ENCODE peak calls at places on chromosomes 5 and 9, in five cellular contexts. N is heart right ventricle; J is foreskin fibroblast; V is NCI-H1436; S is activated naive CD8-positive, alpha-beta T cell treated with anti-CD3 and anti-CD28 coated beads, Interleukin-2, amount 50 U/mL, for 16 hours. O is an unnamed sample.

GRCh38 chr5:102307232-102307631 is 11.1 kb upstream of the SLCO4C1 start:
- DNase-seq in N (no peak), S (no peak), J (no peak), V (no peak), O (no peak)

GRCh38 chr9:129834489-129835127 is 467 bp downstream of the C9orf78 start:
- DNase-seq in V (no peak), S (no peak), J (peak; percentile 15), N (no peak), O (no peak)

GRCh38 chr9:121682201-121682600 is 30.8 kb downstream of the DAB2IP start:
- DNase-seq in V (no peak), S (no peak), J (no peak), N (no peak), O (no peak)

GRCh38 chr5:57592236-57592635 is 109.6 kb upstream of the ACTBL2 start:
- DNase-seq in N (no peak), S (no peak), J (no peak), V (no peak), O (peak; percentile 4)

GRCh38 chr5:37834542-37835399 is 5.1 kb downstream of the GDNF start:
- DNase-seq in J (peak; percentile 25), S (no peak), V (no peak), N (no peak), O (no peak)

GRCh38 chr9:87695523-87695922 is 30.4 kb upstream of the CTSL start:
- DNase-seq in N (no peak), J (no peak), V (no peak), S (no peak), O (no peak)

GRCh38 chr5:1171340-1171941 is 30.0 kb upstream of the SLC6A19 start:
- DNase-seq in V (no peak), S (no peak), N (no peak), J (peak; percentile 79), O (no peak)

GRCh38 chr5:2757563-2758311 is 6.3 kb upstream of the IRX2 start:
- DNase-seq in V (no peak), N (no peak), J (peak; percentile 91), S (no peak), O (no peak)

GRCh38 chr5:131854134-131854533 is 57.3 kb upstream of the FNIP1 start:
- DNase-seq in S (no peak), V (no peak), N (no peak), J (peak; percentile 19), O (no peak)

GRCh38 chr9:16277471-16277870 is 593.0 kb downstream of the BNC2 start:
- DNase-seq in S (no peak), V (no peak), J (no peak), N (no peak), O (no peak)

GRCh38 chr9:118455259-118455658 is 751.1 kb downstream of the TLR4 start:
- DNase-seq in N (no peak), S (no peak), V (no peak), J (no peak), O (no peak)

GRCh38 chr9:20732118-20732517 is 48.1 kb downstream of the FOCAD start:
- DNase-seq in J (peak; percentile 14), V (no peak), S (no peak), N (no peak), O (no peak)

GRCh38 chr5:172943283-172943841 is 15.9 kb upstream of the RPL26L1 start:
- DNase-seq in V (no peak), J (peak; percentile 65), N (no peak), S (no peak), O (no peak)

GRCh38 chr5:179193746-179194145 is 133.6 kb downstream of the ZNF354C start:
- DNase-seq in J (no peak), S (no peak), N (no peak), V (no peak), O (no peak)

GRCh38 chr9:27054125-27054524 is 48.7 kb upstream of the LRRC19 start:
- DNase-seq in J (no peak), S (no peak), V (peak; percentile 21), N (no peak), O (no peak)

GRCh38 chr5:63050916-63051315 is 472.3 kb downstream of the LRRC70 start:
- DNase-seq in S (no peak), V (no peak), J (peak; percentile 0), N (no peak), O (no peak)

GRCh38 chr5:76337949-76338589 is 65.0 kb upstream of the IQGAP2 start:
- DNase-seq in S (peak; percentile 4), V (no peak), N (no peak), J (peak; percentile 10), O (peak; percentile 43)

GRCh38 chr5:120614512-120614911 is 150.4 kb downstream of the PRR16 start:
- DNase-seq in J (peak; percentile 74), V (no peak), N (no peak), S (no peak), O (no peak)

GRCh38 chr5:81078930-81079329 is 118.8 kb downstream of the RASGRF2 start:
- DNase-seq in S (no peak), J (no peak), V (no peak), N (no peak), O (no peak)

GRCh38 chr5:171595801-171596231 is 176.4 kb downstream of the FGF18 start:
- DNase-seq in J (peak; percentile 89), V (no peak), N (no peak), S (no peak), O (no peak)

GRCh38 chr5:151686673-151687378 is at the start of gene SPARC:
- DNase-seq in J (peak; percentile 97), V (no peak), S (no peak), N (peak; percentile 75), O (peak; percentile 90)

GRCh38 chr5:78795757-78796156 is 147.2 kb upstream of the LHFPL2 start:
- DNase-seq in V (no peak), S (no peak), J (peak; percentile 51), N (no peak), O (peak; percentile 49)

GRCh38 chr5:142845402-142845901 is 75.3 kb downstream of the ARHGAP26 start:
- DNase-seq in N (peak; percentile 40), S (no peak), V (no peak), J (no peak), O (peak; percentile 61)

GRCh38 chr5:129960831-129961230 is 56.6 kb downstream of the CHSY3 start:
- DNase-seq in J (no peak), S (no peak), N (no peak), V (no peak), O (peak; percentile 72)

GRCh38 chr5:176413255-176413565 is 3.1 kb downstream of the CLTB start:
- DNase-seq in J (peak; percentile 76), V (no peak), N (peak; percentile 40), S (no peak), O (no peak)

GRCh38 chr5:40991168-40991980 is 79.8 kb downstream of the MROH2B start:
- DNase-seq in V (no peak), S (no peak), J (peak; percentile 48), N (no peak), O (peak; percentile 58)

GRCh38 chr9:113621309-113621791 is 157.8 kb downstream of the RGS3 start:
- DNase-seq in S (no peak), V (no peak), J (peak; percentile 96), N (peak; percentile 78), O (peak; percentile 87)

GRCh38 chr9:104740596-104740995 is 6.9 kb upstream of the NIPSNAP3A start:
- DNase-seq in N (no peak), J (peak; percentile 64), S (no peak), V (no peak), O (peak; percentile 32)